ENCODE peak calls at places on chromosome 6, in seven cellular contexts. One of them, this sample, is unnamed.

GRCh38 chr6:137272403-137272802 is 53.2 kb upstream of the IFNGR1 start:
- DNase-seq in EL: no peak
- DNase-seq in hepatocyte: no peak
- DNase-seq in stimulated activated CD8-positive, alpha-beta memory T cell treated with anti-CD3 and anti-CD28 coated beads, Interleukin-4, amount 100 ng/mL, for 1 hour: no peak
- DNase-seq in MV-4-11: no peak
- DNase-seq in RPMI7951: no peak
- DNase-seq in dorsolateral prefrontal cortex: no peak
- DNase-seq in this sample: no peak

GRCh38 chr6:160013987-160014868 is 45.3 kb downstream of the IGF2R start:
- DNase-seq in EL: no peak
- DNase-seq in hepatocyte: no peak
- DNase-seq in stimulated activated CD8-positive, alpha-beta memory T cell treated with anti-CD3 and anti-CD28 coated beads, Interleukin-4, amount 100 ng/mL, for 1 hour: no peak
- DNase-seq in MV-4-11: peak; percentile 22
- DNase-seq in RPMI7951: no peak
- DNase-seq in dorsolateral prefrontal cortex: no peak
- DNase-seq in this sample: no peak

GRCh38 chr6:49606696-49607390 is 29.8 kb downstream of the RHAG start:
- DNase-seq in EL: peak; percentile 74
- DNase-seq in hepatocyte: peak; percentile 93
- DNase-seq in stimulated activated CD8-positive, alpha-beta memory T cell treated with anti-CD3 and anti-CD28 coated beads, Interleukin-4, amount 100 ng/mL, for 1 hour: no peak
- DNase-seq in MV-4-11: peak; percentile 70
- DNase-seq in RPMI7951: peak; percentile 76
- DNase-seq in dorsolateral prefrontal cortex: peak; percentile 15
- DNase-seq in this sample: peak; percentile 17

GRCh38 chr6:138572885-138573284 is 73.6 kb upstream of the NHSL1 start:
- DNase-seq in EL: no peak
- DNase-seq in hepatocyte: no peak
- DNase-seq in stimulated activated CD8-positive, alpha-beta memory T cell treated with anti-CD3 and anti-CD28 coated beads, Interleukin-4, amount 100 ng/mL, for 1 hour: no peak
- DNase-seq in MV-4-11: no peak
- DNase-seq in RPMI7951: no peak
- DNase-seq in dorsolateral prefrontal cortex: no peak
- DNase-seq in this sample: no peak

GRCh38 chr6:7073810-7074525 is 33.8 kb upstream of the RREB1 start:
- DNase-seq in EL: no peak
- DNase-seq in hepatocyte: no peak
- DNase-seq in stimulated activated CD8-positive, alpha-beta memory T cell treated with anti-CD3 and anti-CD28 coated beads, Interleukin-4, amount 100 ng/mL, for 1 hour: no peak
- DNase-seq in MV-4-11: peak; percentile 94
- DNase-seq in RPMI7951: no peak
- DNase-seq in dorsolateral prefrontal cortex: no peak
- DNase-seq in this sample: peak; percentile 26

GRCh38 chr6:12508553-12508952 is 208.0 kb upstream of the PHACTR1 start:
- DNase-seq in EL: no peak
- DNase-seq in hepatocyte: no peak
- DNase-seq in stimulated activated CD8-positive, alpha-beta memory T cell treated with anti-CD3 and anti-CD28 coated beads, Interleukin-4, amount 100 ng/mL, for 1 hour: no peak
- DNase-seq in MV-4-11: no peak
- DNase-seq in RPMI7951: no peak
- DNase-seq in dorsolateral prefrontal cortex: no peak
- DNase-seq in this sample: no peak

GRCh38 chr6:35543459-35544193 is 30.9 kb upstream of the TULP1 start:
- DNase-seq in EL: no peak
- DNase-seq in hepatocyte: no peak
- DNase-seq in stimulated activated CD8-positive, alpha-beta memory T cell treated with anti-CD3 and anti-CD28 coated beads, Interleukin-4, amount 100 ng/mL, for 1 hour: no peak
- DNase-seq in MV-4-11: peak; percentile 44
- DNase-seq in RPMI7951: no peak
- DNase-seq in dorsolateral prefrontal cortex: no peak
- DNase-seq in this sample: no peak

GRCh38 chr6:42774201-42774600 is 7.7 kb upstream of the BICRAL start:
- DNase-seq in EL: no peak
- DNase-seq in hepatocyte: no peak
- DNase-seq in stimulated activated CD8-positive, alpha-beta memory T cell treated with anti-CD3 and anti-CD28 coated beads, Interleukin-4, amount 100 ng/mL, for 1 hour: no peak
- DNase-seq in MV-4-11: no peak
- DNase-seq in RPMI7951: no peak
- DNase-seq in dorsolateral prefrontal cortex: no peak
- DNase-seq in this sample: no peak

GRCh38 chr6:2744778-2745177 is 5.9 kb downstream of the MYLK4 start:
- DNase-seq in EL: no peak
- DNase-seq in hepatocyte: no peak
- DNase-seq in stimulated activated CD8-positive, alpha-beta memory T cell treated with anti-CD3 and anti-CD28 coated beads, Interleukin-4, amount 100 ng/mL, for 1 hour: no peak
- DNase-seq in MV-4-11: no peak
- DNase-seq in RPMI7951: no peak
- DNase-seq in dorsolateral prefrontal cortex: no peak
- DNase-seq in this sample: no peak

GRCh38 chr6:86010915-86011786 is 368.5 kb upstream of the SYNCRIP start:
- DNase-seq in EL: no peak
- DNase-seq in hepatocyte: peak; percentile 20
- DNase-seq in stimulated activated CD8-positive, alpha-beta memory T cell treated with anti-CD3 and anti-CD28 coated beads, Interleukin-4, amount 100 ng/mL, for 1 hour: no peak
- DNase-seq in MV-4-11: no peak
- DNase-seq in RPMI7951: no peak
- DNase-seq in dorsolateral prefrontal cortex: no peak
- DNase-seq in this sample: no peak

GRCh38 chr6:68572525-68572924 is 62.6 kb upstream of the ADGRB3 start:
- DNase-seq in EL: no peak
- DNase-seq in hepatocyte: peak; percentile 59
- DNase-seq in stimulated activated CD8-positive, alpha-beta memory T cell treated with anti-CD3 and anti-CD28 coated beads, Interleukin-4, amount 100 ng/mL, for 1 hour: no peak
- DNase-seq in MV-4-11: peak; percentile 53
- DNase-seq in RPMI7951: no peak
- DNase-seq in dorsolateral prefrontal cortex: no peak
- DNase-seq in this sample: no peak

GRCh38 chr6:119129968-119130484 is 51.6 kb upstream of the FAM184A start:
- DNase-seq in EL: peak; percentile 67
- DNase-seq in hepatocyte: no peak
- DNase-seq in stimulated activated CD8-positive, alpha-beta memory T cell treated with anti-CD3 and anti-CD28 coated beads, Interleukin-4, amount 100 ng/mL, for 1 hour: no peak
- DNase-seq in MV-4-11: no peak
- DNase-seq in RPMI7951: peak; percentile 80
- DNase-seq in dorsolateral prefrontal cortex: no peak
- DNase-seq in this sample: no peak

GRCh38 chr6:6825986-6826901 is 237.7 kb downstream of the LY86 start:
- DNase-seq in EL: peak; percentile 20
- DNase-seq in hepatocyte: no peak
- DNase-seq in stimulated activated CD8-positive, alpha-beta memory T cell treated with anti-CD3 and anti-CD28 coated beads, Interleukin-4, amount 100 ng/mL, for 1 hour: no peak
- DNase-seq in MV-4-11: peak; percentile 91
- DNase-seq in RPMI7951: peak; percentile 67
- DNase-seq in dorsolateral prefrontal cortex: no peak
- DNase-seq in this sample: no peak

GRCh38 chr6:139402935-139403386 is 28.5 kb upstream of the CITED2 start:
- DNase-seq in EL: peak; percentile 96
- DNase-seq in hepatocyte: no peak
- DNase-seq in stimulated activated CD8-positive, alpha-beta memory T cell treated with anti-CD3 and anti-CD28 coated beads, Interleukin-4, amount 100 ng/mL, for 1 hour: no peak
- DNase-seq in MV-4-11: peak; percentile 55
- DNase-seq in RPMI7951: peak; percentile 57
- DNase-seq in dorsolateral prefrontal cortex: no peak
- DNase-seq in this sample: no peak

GRCh38 chr6:20403766-20404640 is 2.3 kb downstream of the E2F3 start:
- DNase-seq in EL: peak; percentile 76
- DNase-seq in hepatocyte: peak; percentile 61
- DNase-seq in stimulated activated CD8-positive, alpha-beta memory T cell treated with anti-CD3 and anti-CD28 coated beads, Interleukin-4, amount 100 ng/mL, for 1 hour: peak; percentile 37
- DNase-seq in MV-4-11: peak; percentile 45
- DNase-seq in RPMI7951: no peak
- DNase-seq in dorsolateral prefrontal cortex: no peak
- DNase-seq in this sample: no peak

GRCh38 chr6:78243519-78243918 is 590.7 kb downstream of the MEI4 start:
- DNase-seq in EL: peak; percentile 62
- DNase-seq in hepatocyte: peak; percentile 10
- DNase-seq in stimulated activated CD8-positive, alpha-beta memory T cell treated with anti-CD3 and anti-CD28 coated beads, Interleukin-4, amount 100 ng/mL, for 1 hour: no peak
- DNase-seq in MV-4-11: no peak
- DNase-seq in RPMI7951: peak; percentile 41
- DNase-seq in dorsolateral prefrontal cortex: no peak
- DNase-seq in this sample: no peak

GRCh38 chr6:31568537-31568961 is 3.5 kb upstream of the LTA start:
- DNase-seq in EL: no peak
- DNase-seq in hepatocyte: no peak
- DNase-seq in stimulated activated CD8-positive, alpha-beta memory T cell treated with anti-CD3 and anti-CD28 coated beads, Interleukin-4, amount 100 ng/mL, for 1 hour: no peak
- DNase-seq in MV-4-11: peak; percentile 90
- DNase-seq in RPMI7951: no peak
- DNase-seq in dorsolateral prefrontal cortex: no peak
- DNase-seq in this sample: no peak

GRCh38 chr6:75735491-75736186 is 13.4 kb upstream of the MYO6 start:
- DNase-seq in EL: peak; percentile 30
- DNase-seq in hepatocyte: peak; percentile 25
- DNase-seq in stimulated activated CD8-positive, alpha-beta memory T cell treated with anti-CD3 and anti-CD28 coated beads, Interleukin-4, amount 100 ng/mL, for 1 hour: no peak
- DNase-seq in MV-4-11: peak; percentile 24
- DNase-seq in RPMI7951: peak; percentile 26
- DNase-seq in dorsolateral prefrontal cortex: no peak
- DNase-seq in this sample: no peak

GRCh38 chr6:149931501-149931900 is 8.6 kb upstream of the RAET1G start:
- DNase-seq in EL: no peak
- DNase-seq in hepatocyte: no peak
- DNase-seq in stimulated activated CD8-positive, alpha-beta memory T cell treated with anti-CD3 and anti-CD28 coated beads, Interleukin-4, amount 100 ng/mL, for 1 hour: no peak
- DNase-seq in MV-4-11: no peak
- DNase-seq in RPMI7951: no peak
- DNase-seq in dorsolateral prefrontal cortex: no peak
- DNase-seq in this sample: no peak

GRCh38 chr6:170178561-170179477 is 112.1 kb downstream of the DLL1 start:
- DNase-seq in EL: peak; percentile 55
- DNase-seq in hepatocyte: no peak
- DNase-seq in stimulated activated CD8-positive, alpha-beta memory T cell treated with anti-CD3 and anti-CD28 coated beads, Interleukin-4, amount 100 ng/mL, for 1 hour: no peak
- DNase-seq in MV-4-11: no peak
- DNase-seq in RPMI7951: peak; percentile 45
- DNase-seq in dorsolateral prefrontal cortex: no peak
- DNase-seq in this sample: no peak

GRCh38 chr6:134517863-134518262 is 200.0 kb upstream of the SGK1 start:
- DNase-seq in EL: no peak
- DNase-seq in hepatocyte: no peak
- DNase-seq in stimulated activated CD8-positive, alpha-beta memory T cell treated with anti-CD3 and anti-CD28 coated beads, Interleukin-4, amount 100 ng/mL, for 1 hour: no peak
- DNase-seq in MV-4-11: peak; percentile 15
- DNase-seq in RPMI7951: no peak
- DNase-seq in dorsolateral prefrontal cortex: no peak
- DNase-seq in this sample: no peak

GRCh38 chr6:166938150-166938549 is 18.2 kb downstream of the RNASET2 start:
- DNase-seq in EL: no peak
- DNase-seq in hepatocyte: no peak
- DNase-seq in stimulated activated CD8-positive, alpha-beta memory T cell treated with anti-CD3 and anti-CD28 coated beads, Interleukin-4, amount 100 ng/mL, for 1 hour: no peak
- DNase-seq in MV-4-11: no peak
- DNase-seq in RPMI7951: no peak
- DNase-seq in dorsolateral prefrontal cortex: no peak
- DNase-seq in this sample: no peak

This sample was measured in substantia nigra.